ENCODE peak calls at places on chromosome 15, in five cellular contexts. B is upper lobe of right lung, S is GM23338, G is progenitor cell of endocrine pancreas, L is heart right ventricle. D is an unnamed sample.

GRCh38 chr15:70856884-70857546 is 3.1 kb upstream of the LARP6 start:
- DNase-seq in L (peak), G (no peak), S (no peak), B (no peak), D (no peak)

GRCh38 chr15:71484080-71484479 is 326.3 kb upstream of the NR2E3 start:
- DNase-seq in G (no peak), S (no peak), B (no peak), L (no peak), D (no peak)

GRCh38 chr15:39591141-39591895 is 10.4 kb downstream of the THBS1 start:
- DNase-seq in B (no peak), S (no peak), G (no peak), L (no peak), D (no peak)

GRCh38 chr15:40306908-40307307 is 827 bp downstream of the PLCB2 start:
- DNase-seq in B (peak), G (no peak), L (no peak), S (no peak), D (peak)

GRCh38 chr15:92638291-92638708 is 17.3 kb downstream of the FAM174B start:
- DNase-seq in S (no peak), B (no peak), L (no peak), G (no peak), D (no peak)

GRCh38 chr15:55279746-55280351 is 9.8 kb downstream of the RAB27A start:
- DNase-seq in S (no peak), G (no peak), B (no peak), L (no peak), D (peak)

GRCh38 chr15:67554580-67554979 is 12.1 kb downstream of the MAP2K5 start:
- DNase-seq in B (no peak), L (no peak), G (no peak), S (no peak), D (no peak)

GRCh38 chr15:66894363-66894762 is 171.0 kb upstream of the SMAD3 start:
- DNase-seq in L (no peak), S (no peak), G (no peak), B (no peak), D (no peak)

GRCh38 chr15:69748700-69749099 is 296.1 kb downstream of the RPLP1 start:
- DNase-seq in S (no peak), G (no peak), L (no peak), B (no peak), D (no peak)

GRCh38 chr15:69751147-69751546 is 298.5 kb downstream of the RPLP1 start:
- DNase-seq in B (no peak), S (no peak), L (no peak), G (no peak), D (no peak)

GRCh38 chr15:69749274-69749673 is 296.7 kb downstream of the RPLP1 start:
- DNase-seq in B (no peak), L (no peak), G (no peak), S (no peak), D (no peak)

GRCh38 chr15:69750253-69750652 is 297.6 kb downstream of the RPLP1 start:
- DNase-seq in L (no peak), G (no peak), B (no peak), S (no peak), D (no peak)

DNA sequence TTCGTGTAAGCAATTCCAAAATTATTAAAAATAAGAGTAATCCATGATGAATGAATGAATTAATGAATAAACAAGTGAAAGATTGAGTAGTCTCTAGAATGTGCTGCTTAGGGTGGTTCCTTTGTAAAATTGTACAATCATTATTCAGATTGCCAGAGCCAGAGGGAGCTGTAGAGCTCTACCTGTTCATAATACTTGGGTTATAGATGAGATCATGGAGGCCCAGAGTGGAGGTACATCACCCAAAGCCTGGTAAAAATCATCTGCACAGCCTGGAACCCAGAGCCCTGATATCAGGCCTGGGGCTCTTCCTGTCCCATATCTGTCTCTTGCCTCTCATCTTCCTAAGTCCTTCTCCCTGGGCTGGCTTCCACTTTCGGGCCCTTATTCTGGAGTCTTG is 297.2 kb downstream of the RPLP1 start:
- DNase-seq in G (no peak), B (no peak), L (no peak), S (no peak), D (no peak)
- TF ChIP-seq CTCF in G (no peak), B (peak), L (no peak), S (peak), D (no peak)

GRCh38 chr15:29695486-29696167 is 126.6 kb downstream of the TJP1 start:
- DNase-seq in S (peak), G (no peak), L (no peak), B (no peak), D (no peak)
- TF ChIP-seq CTCF in S (peak), G (no peak), L (no peak), B (no peak), D (no peak)

DNA sequence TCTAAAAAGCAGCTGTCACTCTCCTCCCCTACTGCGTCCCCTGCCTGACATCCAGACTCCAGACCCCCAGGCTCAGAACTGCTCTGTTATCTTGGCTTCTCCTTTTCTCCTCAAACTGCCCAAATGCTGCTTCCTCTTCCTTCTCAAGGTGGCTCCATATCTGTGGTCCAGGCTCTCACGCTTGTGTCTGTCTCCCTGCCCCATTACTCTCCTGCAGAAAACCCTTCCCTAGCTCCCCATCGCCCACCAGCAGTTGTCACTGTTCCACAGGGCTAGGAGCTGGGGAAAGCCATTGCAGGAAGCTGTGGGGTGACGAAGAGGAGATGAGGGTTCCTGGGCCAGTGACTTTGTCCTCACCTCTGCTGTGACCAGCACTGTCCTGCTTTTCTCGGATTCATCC is 30.7 kb upstream of the CGNL1 start:
- DNase-seq in G (no peak), B (no peak), S (peak), L (no peak), D (no peak)
- TF ChIP-seq CTCF in G (peak), B (peak), S (peak), L (no peak), D (no peak)

DNA sequence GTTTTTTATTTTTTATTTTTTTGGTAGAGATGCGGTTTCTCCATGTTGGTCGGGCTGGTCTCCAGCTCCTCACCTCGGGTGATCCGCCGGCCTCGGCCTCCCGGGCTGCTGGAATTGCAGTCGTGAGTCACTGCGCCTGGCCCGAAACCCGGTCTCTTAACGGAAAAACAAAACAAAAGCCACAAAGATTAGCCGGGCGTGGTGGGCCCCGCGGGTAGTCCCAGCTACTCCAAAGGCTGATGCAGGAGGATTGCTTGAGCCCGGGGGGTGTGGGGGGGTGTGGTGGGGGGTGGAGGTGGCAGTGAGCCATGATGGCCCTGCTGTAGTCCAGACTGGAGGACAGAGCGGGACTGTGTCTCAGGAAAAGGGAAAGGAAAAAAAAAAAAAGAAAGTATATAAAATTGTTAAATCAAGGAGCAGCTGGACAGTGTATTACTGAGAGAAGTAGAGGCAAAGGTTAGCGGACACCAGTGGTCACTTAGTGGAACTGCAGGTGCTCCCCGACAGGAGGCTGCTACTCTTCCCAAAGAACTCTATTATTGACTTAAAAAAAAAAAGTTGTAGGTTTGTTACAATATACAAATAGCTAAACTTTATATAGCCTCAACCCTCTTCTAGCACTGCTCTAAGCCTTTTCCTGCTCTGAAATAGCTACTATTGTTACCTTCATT is 30.3 kb upstream of the TUBGCP5 start:
- DNase-seq in L (no peak), S (peak), G (no peak), B (no peak), D (no peak)
- TF ChIP-seq CTCF in L (no peak), S (peak), G (peak), B (no peak), D (no peak)